ENCODE peak calls at places on chromosomes 11 and 22, in ten cellular contexts. Z, E, D, Q, A, U, G, O, Y and J are unnamed samples.

GRCh38 chr11:112049777-112050176 is 24.0 kb downstream of the PIH1D2 start:
- DNase-seq in Z (no peak), E (no peak), D (no peak), Q (no peak), A (no peak), U (no peak), G (no peak), O (no peak), Y (no peak), J (no peak)

GRCh38 chr11:59273008-59273841 is 60.5 kb upstream of the MPEG1 start:
- DNase-seq in Z (no peak), E (no peak), D (no peak), Q (no peak), A (no peak), U (no peak), G (peak; percentile 48), O (no peak), Y (no peak), J (no peak)

GRCh38 chr11:112513417-112513816 is 252.8 kb upstream of the PLET1 start:
- DNase-seq in Z (no peak), E (no peak), D (no peak), Q (no peak), A (no peak), U (no peak), G (no peak), O (no peak), Y (no peak), J (no peak)

GRCh38 chr22:25567305-25567704 is 2.8 kb downstream of the GRK3 start:
- DNase-seq in Z (no peak), E (no peak), D (no peak), Q (no peak), A (no peak), U (no peak), G (no peak), O (no peak), Y (no peak), J (no peak)

GRCh38 chr11:115157247-115157646 is 347.0 kb downstream of the CADM1 start:
- DNase-seq in Z (no peak), E (no peak), D (no peak), Q (no peak), A (no peak), U (no peak), G (no peak), O (no peak), Y (no peak), J (no peak)

GRCh38 chr11:120577624-120578363 is 66.2 kb downstream of the GRIK4 start:
- DNase-seq in Z (no peak), E (no peak), D (no peak), Q (no peak), A (no peak), U (no peak), G (no peak), O (no peak), Y (no peak), J (no peak)

GRCh38 chr22:31106001-31106571 is 1.3 kb downstream of the SELENOM start:
- DNase-seq in Z (no peak), E (no peak), D (no peak), Q (no peak), A (no peak), U (no peak), G (no peak), O (no peak), Y (no peak), J (no peak)

GRCh38 chr11:27405134-27405533 is 42.1 kb upstream of the CCDC34 start:
- DNase-seq in Z (no peak), E (no peak), D (no peak), Q (no peak), A (no peak), U (no peak), G (no peak), O (no peak), Y (no peak), J (no peak)

GRCh38 chr22:27512283-27512761 is 289.2 kb downstream of the MN1 start:
- DNase-seq in Z (peak; percentile 54), E (peak; percentile 47), D (peak; percentile 92), Q (peak; percentile 83), A (peak; percentile 79), U (peak; percentile 98), G (peak; percentile 43), O (peak; percentile 69), Y (no peak), J (no peak)

GRCh38 chr22:32700186-32700882 is 101.2 kb upstream of the TIMP3 start:
- DNase-seq in Z (no peak), E (no peak), D (peak; percentile 65), Q (no peak), A (no peak), U (peak; percentile 58), G (no peak), O (no peak), Y (peak; percentile 36), J (no peak)

GRCh38 chr11:1830119-1830499 is 4.7 kb upstream of the SYT8 start:
- DNase-seq in Z (no peak), E (no peak), D (no peak), Q (no peak), A (no peak), U (peak; percentile 21), G (no peak), O (no peak), Y (no peak), J (peak; percentile 3)

GRCh38 chr22:29147241-29147919 is 58.3 kb upstream of the EMID1 start:
- DNase-seq in Z (no peak), E (no peak), D (no peak), Q (no peak), A (no peak), U (no peak), G (no peak), O (peak; percentile 53), Y (no peak), J (no peak)

GRCh38 chr11:15805726-15806125 is 550.6 kb downstream of the SOX6 start:
- DNase-seq in Z (no peak), E (no peak), D (no peak), Q (no peak), A (no peak), U (no peak), G (no peak), O (no peak), Y (no peak), J (no peak)

GRCh38 chr11:119701591-119702260 is 27.3 kb downstream of the NECTIN1 start:
- DNase-seq in Z (no peak), E (no peak), D (no peak), Q (no peak), A (no peak), U (no peak), G (no peak), O (no peak), Y (no peak), J (peak; percentile 82)

GRCh38 chr11:93984205-93984586 is 37.0 kb upstream of the HEPHL1 start:
- DNase-seq in Z (no peak), E (no peak), D (no peak), Q (no peak), A (no peak), U (no peak), G (no peak), O (no peak), Y (no peak), J (no peak)

GRCh38 chr22:42560781-42561180 is 7.0 kb downstream of the SERHL2 start:
- DNase-seq in Z (no peak), E (no peak), D (no peak), Q (no peak), A (peak; percentile 21), U (peak; percentile 38), G (no peak), O (no peak), Y (peak; percentile 70), J (peak; percentile 39)

GRCh38 chr11:30143098-30143705 is 87.6 kb upstream of the FSHB start:
- DNase-seq in Z (no peak), E (no peak), D (peak; percentile 17), Q (peak; percentile 4), A (no peak), U (peak; percentile 58), G (no peak), O (no peak), Y (peak; percentile 55), J (peak; percentile 13)

GRCh38 chr11:94511932-94512781 is at the start of gene C11orf97:
- DNase-seq in Z (peak; percentile 85), E (peak; percentile 60), D (peak; percentile 42), Q (no peak), A (peak; percentile 81), U (peak; percentile 56), G (peak; percentile 59), O (peak; percentile 69), Y (peak; percentile 90), J (peak; percentile 64)

GRCh38 chr22:37186228-37186996 is 1.6 kb downstream of the C1QTNF6 start:
- DNase-seq in Z (no peak), E (no peak), D (peak; percentile 90), Q (peak; percentile 57), A (no peak), U (peak; percentile 92), G (no peak), O (peak; percentile 39), Y (peak; percentile 61), J (no peak)
- H3K27ac ChIP-seq in Z (no peak overlapping the region), E (no peak overlapping the region), D (no peak overlapping the region), Q (no peak overlapping the region), A (peak overlapping the region; percentile 64), U (peak overlapping the region; percentile 87), G (peak overlapping the region; percentile 90), O (no peak overlapping the region), Y (no peak overlapping the region), J (no peak overlapping the region)

DNA sequence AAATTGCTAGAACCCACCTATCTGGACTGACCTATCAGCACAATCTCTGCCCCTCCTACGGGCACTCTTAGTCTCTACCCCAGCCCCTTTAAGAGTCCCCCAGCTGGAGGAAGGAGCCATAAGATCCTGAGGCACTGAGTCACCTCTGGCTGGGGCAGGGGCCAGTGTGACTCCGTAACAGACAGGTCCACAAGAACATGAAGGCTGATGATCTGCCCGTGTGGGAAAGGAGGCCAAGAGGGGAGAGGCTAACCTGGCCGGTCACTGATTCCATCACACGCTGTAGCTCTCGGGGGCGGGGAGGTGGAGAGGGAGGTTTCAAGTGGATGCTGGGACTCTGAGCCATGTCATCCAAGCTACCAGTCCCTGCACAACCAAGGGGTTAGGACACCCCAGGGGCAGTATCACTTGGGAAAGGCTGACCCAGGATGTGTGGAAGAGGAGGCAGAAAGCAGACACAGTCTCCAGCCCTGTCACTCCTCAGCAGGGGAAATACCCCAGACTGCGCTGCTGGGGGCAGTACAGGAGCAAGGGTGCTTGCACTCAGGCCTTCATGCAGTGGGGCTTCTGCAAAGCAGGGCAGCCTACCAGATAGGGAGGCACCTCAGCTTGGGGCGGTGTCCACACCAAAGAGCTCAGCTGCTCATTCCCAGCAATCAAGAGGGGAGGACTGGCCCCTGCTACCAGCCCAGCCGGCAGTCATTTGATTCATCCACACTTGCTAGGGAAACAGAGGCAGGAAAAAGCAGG is 22.3 kb downstream of the ARHGAP1 start:
- DNase-seq in Z (no peak), E (peak; percentile 60), D (no peak), Q (no peak), A (no peak), U (no peak), G (no peak), O (no peak), Y (no peak), J (peak; percentile 31)
- TF ChIP-seq CTCF in Z (no peak), E (no peak), D (no peak), Q (no peak), A (no peak), U (no peak), G (no peak), O (no peak), Y (no peak), J (peak; percentile 60)

GRCh38 chr11:65316311-65316978 is 1.8 kb downstream of the CDC42EP2 start:
- DNase-seq in Z (no peak), E (no peak), D (peak; percentile 99), Q (peak; percentile 91), A (no peak), U (peak; percentile 84), G (peak; percentile 34), O (peak; percentile 86), Y (peak; percentile 25), J (no peak)
- H3K4me3 ChIP-seq in Z (peak overlapping the region; percentile 84), E (no peak overlapping the region), D (peak overlapping the region; percentile 54), Q (peak overlapping the region; percentile 90), A (no peak overlapping the region), U (no peak overlapping the region), G (peak overlapping the region; percentile 67), O (peak overlapping the region; percentile 78), Y (peak overlapping the region; percentile 24), J (no peak overlapping the region)

GRCh38 chr22:37509026-37509886 is 10.0 kb downstream of the CARD10 start:
- DNase-seq in Z (no peak), E (no peak), D (no peak), Q (no peak), A (no peak), U (no peak), G (no peak), O (no peak), Y (no peak), J (no peak)
- H3K27ac ChIP-seq in Z (no peak overlapping the region), E (no peak overlapping the region), D (no peak overlapping the region), Q (no peak overlapping the region), A (peak overlapping the region; percentile 84), U (no peak overlapping the region), G (peak overlapping the region; percentile 22), O (peak overlapping the region; percentile 61), Y (no peak overlapping the region), J (peak overlapping the region; percentile 71)